ENCODE peak calls at places on chromosomes 5 and 9, in six cellular contexts. C is stimulated activated CD4-positive, alpha-beta T cell treated with anti-CD3 and anti-CD28 coated beads, TNF-alpha, amount 100 ng/mL, for 24 hours; J is GM04503; T is amniotic stem cell; H is EH; R is HuH-7. G is an unnamed sample.

GRCh38 chr9:79662553-79662956 is 90.8 kb downstream of the TLE4 start:
- DNase-seq in J (no peak), R (no peak), C (no peak), H (peak; percentile 60), T (no peak), G (peak; percentile 31)

GRCh38 chr5:126806-127205 is 34.8 kb downstream of the PLEKHG4B start:
- DNase-seq in R (no peak), C (no peak), J (no peak), T (no peak), H (no peak), G (no peak)

GRCh38 chr9:35673132-35673997 is at the start of gene CA9:
- DNase-seq in J (no peak), R (no peak), H (peak; percentile 37), T (no peak), C (no peak), G (no peak)

GRCh38 chr9:127130661-127131538 is 8.5 kb upstream of the ANGPTL2 start:
- DNase-seq in J (peak; percentile 91), H (peak; percentile 91), R (no peak), C (no peak), T (no peak), G (no peak)

GRCh38 chr5:53478411-53479044 is 1.9 kb upstream of the FST start:
- DNase-seq in H (peak; percentile 73), C (no peak), J (no peak), R (peak; percentile 24), T (peak; percentile 34), G (no peak)

GRCh38 chr5:138622051-138622450 is 46.9 kb upstream of the HSPA9 start:
- DNase-seq in J (no peak), T (no peak), H (no peak), R (no peak), C (no peak), G (no peak)

GRCh38 chr5:128536229-128536860 is 1.7 kb downstream of the FBN2 start:
- DNase-seq in R (no peak), H (peak; percentile 35), J (no peak), T (no peak), C (no peak), G (no peak)

GRCh38 chr5:98468188-98468869 is 305.1 kb upstream of the RGMB start:
- DNase-seq in J (peak; percentile 90), R (no peak), T (peak; percentile 71), H (peak; percentile 94), C (no peak), G (no peak)

GRCh38 chr5:136174021-136174659 is 18.8 kb downstream of the SMIM32 start:
- DNase-seq in T (no peak), C (no peak), H (peak; percentile 59), R (no peak), J (peak; percentile 25), G (no peak)

GRCh38 chr5:7622498-7622897 is 226.6 kb downstream of the ADCY2 start:
- DNase-seq in R (no peak), C (no peak), J (no peak), H (no peak), T (no peak), G (no peak)

GRCh38 chr9:4979224-4979623 is 5.8 kb upstream of the JAK2 start:
- DNase-seq in C (no peak), T (no peak), J (no peak), R (no peak), H (no peak), G (no peak)

GRCh38 chr9:86977205-86977835 is 30.0 kb upstream of the GAS1 start:
- DNase-seq in T (peak; percentile 6), C (no peak), H (peak; percentile 84), R (no peak), J (peak; percentile 34), G (no peak)